ENCODE peak calls at places on chromosomes 2 and 18, in nine cellular contexts. I, E, Y, H, S, R, V, Q and L are unnamed samples.

GRCh38 chr2:160075171-160075570 is 12.8 kb upstream of the PLA2R1 start:
- DNase-seq in H (no peak), I (no peak), Q (peak), R (no peak), V (peak), E (no peak), Y (no peak), S (peak), L (peak)

GRCh38 chr2:190701586-190701985 is 52.7 kb downstream of the NAB1 start:
- DNase-seq in Y (no peak), H (no peak), R (peak), V (no peak), E (no peak), Q (no peak), I (no peak), S (no peak), L (no peak)

GRCh38 chr18:50398099-50398498 is 23.3 kb downstream of the SKA1 start:
- DNase-seq in R (no peak), H (no peak), Y (no peak), Q (no peak), V (no peak), S (no peak), E (no peak), I (no peak), L (no peak)

GRCh38 chr2:172693529-172694185 is 42.0 kb upstream of the RAPGEF4 start:
- DNase-seq in I (no peak), H (no peak), S (no peak), Q (peak), Y (no peak), E (no peak), R (no peak), V (no peak), L (peak)

GRCh38 chr2:172129404-172129803 is 26.7 kb upstream of the DLX2 start:
- DNase-seq in E (no peak), V (no peak), H (no peak), Y (no peak), Q (no peak), I (no peak), S (no peak), R (no peak), L (no peak)

GRCh38 chr18:59631583-59632181 is 65.5 kb downstream of the CCBE1 start:
- DNase-seq in R (peak), Q (peak), E (no peak), H (no peak), Y (no peak), V (no peak), I (no peak), S (peak), L (no peak)

GRCh38 chr2:141439524-141439923 is 691.3 kb downstream of the LRP1B start:
- DNase-seq in R (no peak), Y (no peak), H (no peak), V (no peak), Q (peak), E (no peak), I (no peak), S (peak), L (no peak)

GRCh38 chr2:219987830-219988229 is 360.4 kb downstream of the SLC4A3 start:
- DNase-seq in E (no peak), S (peak), H (no peak), Y (no peak), Q (peak), R (no peak), V (no peak), I (no peak), L (peak)

GRCh38 chr2:27085062-27085669 is 1.4 kb upstream of the KHK start:
- DNase-seq in Q (no peak), E (no peak), H (no peak), R (no peak), V (no peak), Y (no peak), S (no peak), I (peak), L (no peak)

GRCh38 chr18:68402784-68403183 is 312.1 kb downstream of the TMX3 start:
- DNase-seq in H (no peak), E (no peak), Q (peak), S (no peak), Y (no peak), I (no peak), V (no peak), R (no peak), L (no peak)

GRCh38 chr2:74003494-74004211 is 18.9 kb downstream of the TET3 start:
- DNase-seq in I (no peak), R (no peak), Q (peak), Y (no peak), V (peak), E (no peak), H (no peak), S (peak), L (no peak)

GRCh38 chr2:178277741-178278197 is 83.5 kb downstream of the OSBPL6 start:
- DNase-seq in I (no peak), H (no peak), R (no peak), Y (no peak), Q (peak), V (no peak), E (no peak), S (peak), L (no peak)

GRCh38 chr2:11977766-11978524 is 231.5 kb downstream of the LPIN1 start:
- DNase-seq in I (no peak), E (no peak), H (no peak), Q (no peak), S (no peak), V (no peak), Y (no peak), R (peak), L (no peak)

GRCh38 chr18:13809025-13809384 is 14.9 kb upstream of the MC5R start:
- DNase-seq in E (no peak), Q (peak), R (no peak), H (peak), S (no peak), V (no peak), Y (no peak), I (no peak), L (no peak)

GRCh38 chr2:71545572-71546274 is 92.4 kb downstream of the DYSF start:
- DNase-seq in S (peak), Y (peak), H (peak), E (no peak), V (peak), Q (peak), R (peak), I (peak), L (peak)

GRCh38 chr2:125280276-125280675 is 1255.2 kb downstream of the CNTNAP5 start:
- DNase-seq in S (no peak), R (no peak), E (no peak), V (no peak), I (no peak), Q (no peak), Y (no peak), H (no peak), L (no peak)

GRCh38 chr2:229733606-229734205 is 19.4 kb upstream of the DNER start:
- DNase-seq in H (no peak), V (no peak), Y (no peak), S (no peak), R (no peak), Q (no peak), E (no peak), I (no peak), L (no peak)

GRCh38 chr18:48861181-48861715 is 89.5 kb downstream of the SMAD7 start:
- DNase-seq in Q (no peak), H (no peak), V (no peak), Y (no peak), S (no peak), I (peak), R (no peak), E (no peak), L (no peak)

GRCh38 chr2:239377591-239377990 is 23.2 kb downstream of the HDAC4 start:
- DNase-seq in I (peak), S (no peak), Y (no peak), Q (no peak), E (no peak), H (no peak), R (no peak), V (no peak), L (no peak)

GRCh38 chr2:46385786-46386577 is 88.8 kb downstream of the EPAS1 start:
- DNase-seq in H (no peak), I (no peak), E (no peak), R (no peak), Y (no peak), S (no peak), V (no peak), Q (peak), L (no peak)

GRCh38 chr2:241629762-241630435 is 7.1 kb downstream of the THAP4 start:
- DNase-seq in H (no peak), Q (no peak), S (peak), V (no peak), R (no peak), Y (no peak), E (no peak), I (peak), L (no peak)

GRCh38 chr2:88227446-88227845 is 57.3 kb downstream of the THNSL2 start:
- DNase-seq in E (no peak), S (peak), R (no peak), Y (no peak), H (no peak), V (no peak), I (no peak), Q (peak), L (no peak)

GRCh38 chr2:50556934-50557575 is 474.9 kb downstream of the NRXN1 start:
- DNase-seq in Q (peak), E (no peak), R (no peak), S (peak), I (no peak), V (peak), H (no peak), Y (no peak), L (no peak)

GRCh38 chr2:15777795-15778371 is 162.5 kb upstream of the MYCN start:
- DNase-seq in S (no peak), R (no peak), E (no peak), V (no peak), Y (no peak), I (no peak), H (no peak), Q (no peak), L (no peak)

GRCh38 chr2:107009275-107009674 is 123.3 kb upstream of the ST6GAL2 start:
- DNase-seq in Q (no peak), S (no peak), Y (no peak), V (no peak), R (no peak), H (no peak), E (no peak), I (no peak), L (no peak)

GRCh38 chr2:234834228-234834923 is 117.4 kb upstream of the SH3BP4 start:
- DNase-seq in H (no peak), Y (no peak), E (no peak), I (no peak), S (no peak), V (no peak), R (no peak), Q (no peak), L (no peak)

GRCh38 chr2:54572636-54573531 is 116.8 kb downstream of the SPTBN1 start:
- DNase-seq in Y (peak), E (no peak), I (no peak), V (no peak), S (peak), R (peak), Q (peak), H (no peak), L (no peak)

GRCh38 chr2:218908721-218909619 is 28.3 kb downstream of the WNT10A start:
- DNase-seq in I (peak), E (peak), Y (peak), Q (peak), S (peak), H (peak), R (peak), V (peak), L (no peak)

GRCh38 chr2:7241041-7241440 is 323.8 kb downstream of the RNF144A start:
- DNase-seq in E (no peak), H (no peak), Q (no peak), I (no peak), S (no peak), Y (no peak), V (no peak), R (no peak), L (no peak)

GRCh38 chr2:20130821-20131645 is 79.6 kb upstream of the LAPTM4A start:
- DNase-seq in S (peak), R (no peak), H (no peak), V (no peak), E (no peak), Y (no peak), Q (peak), I (no peak), L (no peak)

GRCh38 chr2:134379293-134379692 is 125.4 kb downstream of the MGAT5 start:
- DNase-seq in R (no peak), S (no peak), V (no peak), I (no peak), Q (no peak), E (no peak), H (no peak), Y (no peak), L (no peak)

GRCh38 chr2:238168196-238168815 is 9.5 kb downstream of the ERFE start:
- DNase-seq in Q (no peak), S (no peak), E (no peak), R (no peak), Y (no peak), I (no peak), H (no peak), V (no peak), L (no peak)

GRCh38 chr2:50720695-50721314 is 311.1 kb downstream of the NRXN1 start:
- DNase-seq in R (no peak), H (no peak), S (no peak), E (no peak), V (no peak), I (no peak), Y (peak), Q (no peak), L (no peak)

GRCh38 chr2:16045653-16046352 is 105.5 kb downstream of the MYCN start:
- DNase-seq in H (no peak), Q (no peak), R (no peak), S (no peak), V (no peak), Y (no peak), E (no peak), I (no peak), L (no peak)

GRCh38 chr2:71799013-71799575 is 345.7 kb downstream of the DYSF start:
- DNase-seq in V (no peak), R (no peak), H (no peak), Q (no peak), S (no peak), E (no peak), I (no peak), Y (no peak), L (no peak)

GRCh38 chr18:6370410-6370809 is 44.3 kb downstream of the L3MBTL4 start:
- DNase-seq in V (no peak), H (no peak), R (no peak), I (no peak), Y (peak), S (no peak), Q (no peak), E (no peak), L (no peak)

GRCh38 chr18:60676807-60677206 is 304.2 kb upstream of the MC4R start:
- DNase-seq in Y (no peak), H (no peak), E (no peak), R (no peak), S (no peak), V (no peak), I (no peak), Q (no peak), L (no peak)

GRCh38 chr2:112791019-112791418 is 6.7 kb upstream of the IL1A start:
- DNase-seq in E (no peak), R (no peak), Q (no peak), V (no peak), I (no peak), S (no peak), H (no peak), Y (no peak), L (no peak)